ENCODE peak calls at places on chromosomes 11 and 22, in seven cellular contexts. U is K562, J is HCT116, W is H1, C is HepG2, S is GM12878, M is SK-N-SH. Y is an unnamed sample.

GRCh38 chr11:117816151-117816741 is 8.3 kb downstream of the FXYD2 start:
- DNase-seq in U (peak), J (no peak), W (no peak), C (peak), S (no peak), M (peak), Y (peak)

GRCh38 chr11:45811109-45811435 is 6.1 kb downstream of the SLC35C1 start:
- DNase-seq in U (no peak), J (no peak), W (no peak), C (no peak), S (no peak), M (no peak), Y (no peak)

GRCh38 chr22:37471721-37472417 is 14.3 kb downstream of the MFNG start:
- DNase-seq in U (no peak), J (no peak), W (no peak), C (no peak), S (no peak), M (no peak), Y (no peak)

GRCh38 chr11:20131744-20132666 is 28.3 kb downstream of the DBX1 start:
- DNase-seq in U (peak), J (no peak), W (peak), C (peak), S (no peak), M (peak), Y (no peak)

GRCh38 chr11:84993386-84993785 is 633.8 kb downstream of the DLG2 start:
- DNase-seq in U (no peak), J (peak), W (peak), C (peak), S (no peak), M (no peak), Y (peak)

GRCh38 chr22:37485006-37485713 is 1.0 kb downstream of the MFNG start:
- DNase-seq in U (no peak), J (no peak), W (no peak), C (no peak), S (no peak), M (no peak), Y (no peak)

GRCh38 chr22:44935724-44936123 is 74.1 kb downstream of the PHF21B start:
- DNase-seq in U (no peak), J (no peak), W (no peak), C (no peak), S (no peak), M (no peak), Y (no peak)

GRCh38 chr11:8917157-8917820 is 6.3 kb downstream of the AKIP1 start:
- DNase-seq in U (no peak), J (no peak), W (no peak), C (peak), S (no peak), M (no peak), Y (peak)

GRCh38 chr22:19663821-19664325 is 50.4 kb upstream of the SEPTIN5 start:
- DNase-seq in U (peak), J (no peak), W (peak), C (no peak), S (no peak), M (peak), Y (no peak)

GRCh38 chr11:19370100-19370861 is 129.5 kb upstream of the E2F8 start:
- DNase-seq in U (no peak), J (no peak), W (no peak), C (no peak), S (no peak), M (no peak), Y (no peak)

GRCh38 chr11:128924109-128924508 is 18.6 kb downstream of the TP53AIP1 start:
- DNase-seq in U (no peak), J (no peak), W (no peak), C (no peak), S (no peak), M (no peak), Y (no peak)

GRCh38 chr11:119990306-119991021 is 147.4 kb downstream of the TRIM29 start:
- DNase-seq in U (no peak), J (no peak), W (no peak), C (no peak), S (no peak), M (no peak), Y (no peak)

GRCh38 chr11:2732940-2733628 is 33.3 kb upstream of the KCNQ1OT1 start:
- DNase-seq in U (no peak), J (no peak), W (no peak), C (no peak), S (no peak), M (no peak), Y (no peak)

GRCh38 chr11:112042161-112042960 is 17.2 kb downstream of the DLAT start:
- DNase-seq in U (peak), J (peak), W (no peak), C (no peak), S (no peak), M (no peak), Y (no peak)

GRCh38 chr11:96234866-96235441 is 108.0 kb downstream of the MAML2 start:
- DNase-seq in U (no peak), J (no peak), W (no peak), C (no peak), S (no peak), M (no peak), Y (no peak)

GRCh38 chr11:108223449-108224149 is 732 bp downstream of the ATM start:
- DNase-seq in U (peak), J (no peak), W (no peak), C (no peak), S (no peak), M (no peak), Y (no peak)

GRCh38 chr11:2515401-2516275 is 70.8 kb downstream of the KCNQ1 start:
- DNase-seq in U (no peak), J (no peak), W (no peak), C (no peak), S (no peak), M (peak), Y (no peak)

GRCh38 chr11:65426839-65427690 is 4.5 kb downstream of the NEAT1 start:
- DNase-seq in U (peak), J (peak), W (no peak), C (no peak), S (no peak), M (no peak), Y (no peak)

GRCh38 chr11:45146072-45147016 is at the start of gene PRDM11:
- DNase-seq in U (peak), J (peak), W (peak), C (no peak), S (no peak), M (peak), Y (peak)

GRCh38 chr11:112797072-112797471 is 164.1 kb upstream of the NCAM1 start:
- DNase-seq in U (no peak), J (no peak), W (no peak), C (no peak), S (no peak), M (peak), Y (peak)

GRCh38 chr11:107696140-107696539 is 15.7 kb downstream of the SLN start:
- DNase-seq in U (no peak), J (peak), W (no peak), C (no peak), S (no peak), M (no peak), Y (no peak)

GRCh38 chr22:29704528-29705285 is 15.1 kb upstream of the CABP7 start:
- DNase-seq in U (no peak), J (no peak), W (no peak), C (peak), S (no peak), M (peak), Y (no peak)

GRCh38 chr22:38419864-38420172 is 35.2 kb downstream of the KCNJ4 start:
- DNase-seq in U (no peak), J (no peak), W (no peak), C (no peak), S (no peak), M (no peak), Y (no peak)

GRCh38 chr11:123183391-123184099 is 11.5 kb downstream of the CLMP start:
- DNase-seq in U (no peak), J (no peak), W (no peak), C (no peak), S (no peak), M (no peak), Y (no peak)

GRCh38 chr11:24509114-24509513 is 12.3 kb downstream of the LUZP2 start:
- DNase-seq in U (no peak), J (no peak), W (no peak), C (no peak), S (no peak), M (peak), Y (no peak)

GRCh38 chr11:68312117-68312779 is at the start of gene LRP5:
- DNase-seq in U (peak), J (no peak), W (no peak), C (no peak), S (no peak), M (peak), Y (no peak)

GRCh38 chr11:17296852-17297559 is 20.5 kb downstream of the NUCB2 start:
- DNase-seq in U (no peak), J (no peak), W (no peak), C (no peak), S (no peak), M (no peak), Y (no peak)

GRCh38 chr11:40885257-40885947 is 574.0 kb downstream of the LRRC4C start:
- DNase-seq in U (no peak), J (no peak), W (no peak), C (no peak), S (no peak), M (no peak), Y (no peak)

GRCh38 chr11:62245271-62245753 is 3.3 kb downstream of the SCGB1D2 start:
- DNase-seq in U (peak), J (no peak), W (peak), C (peak), S (no peak), M (peak), Y (peak)

GRCh38 chr11:90204832-90205646 is 17.8 kb downstream of the CHORDC1 start:
- DNase-seq in U (peak), J (peak), W (no peak), C (peak), S (no peak), M (peak), Y (no peak)

GRCh38 chr22:36383110-36383581 is 4.6 kb downstream of the MYH9 start:
- DNase-seq in U (peak), J (no peak), W (no peak), C (no peak), S (peak), M (no peak), Y (no peak)

GRCh38 chr11:77207019-77207485 is 79.0 kb downstream of the MYO7A start:
- DNase-seq in U (no peak), J (no peak), W (no peak), C (no peak), S (no peak), M (peak), Y (no peak)

GRCh38 chr11:122769126-122769780 is 69.0 kb upstream of the CRTAM start:
- DNase-seq in U (no peak), J (no peak), W (no peak), C (no peak), S (no peak), M (no peak), Y (no peak)

GRCh38 chr11:28559497-28559896 is 451.3 kb downstream of the METTL15 start:
- DNase-seq in U (no peak), J (no peak), W (no peak), C (no peak), S (no peak), M (no peak), Y (peak)

GRCh38 chr11:126653040-126653439 is 297.6 kb downstream of the ST3GAL4 start:
- DNase-seq in U (no peak), J (no peak), W (no peak), C (no peak), S (no peak), M (no peak), Y (no peak)

GRCh38 chr11:126645206-126645605 is 289.7 kb downstream of the ST3GAL4 start:
- DNase-seq in U (no peak), J (no peak), W (no peak), C (no peak), S (no peak), M (no peak), Y (no peak)

GRCh38 chr11:126646701-126647209 is 291.3 kb downstream of the ST3GAL4 start:
- DNase-seq in U (no peak), J (no peak), W (no peak), C (no peak), S (no peak), M (no peak), Y (no peak)

GRCh38 chr11:126647735-126648134 is 292.2 kb downstream of the ST3GAL4 start:
- DNase-seq in U (no peak), J (peak), W (no peak), C (no peak), S (no peak), M (no peak), Y (no peak)
- TF ChIP-seq YY1 in U (no peak), J (no peak), W (no peak), C (no peak), S (no peak), M (peak), Y (no peak)

GRCh38 chr11:110564676-110565343 is 135.1 kb downstream of the FDX1 start:
- DNase-seq in U (no peak), J (no peak), W (no peak), C (no peak), S (no peak), M (no peak), Y (peak)

GRCh38 chr11:110566577-110566976 is 136.8 kb downstream of the FDX1 start:
- DNase-seq in U (no peak), J (no peak), W (no peak), C (no peak), S (no peak), M (no peak), Y (no peak)

GRCh38 chr11:110565690-110566336 is 136.1 kb downstream of the FDX1 start:
- DNase-seq in U (no peak), J (no peak), W (no peak), C (no peak), S (no peak), M (no peak), Y (no peak)

GRCh38 chr11:110571286-110571685 is 141.0 kb downstream of the ARHGAP20 start:
- DNase-seq in U (no peak), J (no peak), W (no peak), C (no peak), S (no peak), M (no peak), Y (no peak)

DNA sequence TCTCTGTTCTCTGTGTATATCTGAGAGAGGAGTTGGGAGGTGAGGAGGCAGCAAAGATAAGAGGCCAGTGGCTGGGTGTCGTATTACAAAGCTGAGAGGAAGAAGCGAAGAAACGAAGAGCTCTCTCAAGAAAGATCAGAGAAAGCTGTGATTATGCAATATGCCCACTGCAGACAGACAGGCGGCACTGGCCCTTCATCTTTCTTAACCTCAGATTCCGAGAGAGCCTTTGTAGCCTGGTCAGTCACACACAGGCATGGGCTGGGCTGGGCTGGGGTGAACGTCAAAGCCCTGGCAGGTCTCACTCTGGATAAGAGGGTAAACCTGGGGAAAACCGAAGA is 135.6 kb downstream of the FDX1 start:
- DNase-seq in U (peak), J (peak), W (peak), C (peak), S (no peak), M (no peak), Y (peak)
- TF ChIP-seq YY1 in U (no peak), J (no peak), W (no peak), C (no peak), S (no peak), M (no peak), Y (no peak)

GRCh38 chr22:39802682-39803081 is 90.9 kb downstream of the ENTHD1 start:
- DNase-seq in U (no peak), J (no peak), W (no peak), C (no peak), S (no peak), M (no peak), Y (no peak)

GRCh38 chr22:39805117-39805516 is 88.4 kb downstream of the ENTHD1 start:
- DNase-seq in U (no peak), J (no peak), W (no peak), C (no peak), S (no peak), M (no peak), Y (no peak)

GRCh38 chr22:39809772-39810557 is 83.6 kb downstream of the ENTHD1 start:
- DNase-seq in U (no peak), J (no peak), W (no peak), C (no peak), S (no peak), M (no peak), Y (no peak)

GRCh38 chr22:39808087-39808486 is 85.5 kb downstream of the ENTHD1 start:
- DNase-seq in U (peak), J (peak), W (peak), C (peak), S (no peak), M (peak), Y (peak)
- TF ChIP-seq YY1 in U (no peak), J (no peak), W (no peak), C (no peak), S (no peak), M (no peak), Y (no peak)

GRCh38 chr22:46892866-46893265 is 130.4 kb downstream of the TBC1D22A start:
- DNase-seq in U (no peak), J (no peak), W (no peak), C (no peak), S (no peak), M (no peak), Y (no peak)

GRCh38 chr22:46895753-46896152 is 133.3 kb downstream of the TBC1D22A start:
- DNase-seq in U (peak), J (no peak), W (no peak), C (no peak), S (no peak), M (no peak), Y (no peak)

GRCh38 chr22:46894851-46895640 is 132.6 kb downstream of the TBC1D22A start:
- DNase-seq in U (no peak), J (no peak), W (no peak), C (peak), S (no peak), M (no peak), Y (no peak)

GRCh38 chr22:46893281-46894020 is 131.0 kb downstream of the TBC1D22A start:
- DNase-seq in U (no peak), J (no peak), W (no peak), C (no peak), S (no peak), M (no peak), Y (no peak)

GRCh38 chr22:46894081-46894671 is 131.7 kb downstream of the TBC1D22A start:
- DNase-seq in U (no peak), J (no peak), W (no peak), C (no peak), S (no peak), M (peak), Y (no peak)
- TF ChIP-seq YY1 in U (no peak), J (no peak), W (no peak), C (no peak), S (no peak), M (no peak), Y (no peak)

Y was measured in NT2/D1.